ENCODE peak calls at places on chromosomes 6 and 20, in six cellular contexts. One of them, this sample, is unnamed.

GRCh38 chr6:104409913-104410312 is 449.8 kb downstream of the HACE1 start:
- DNase-seq in ascending aorta: no peak
- DNase-seq in lower lobe of right lung: no peak
- DNase-seq in CD4-positive, alpha-beta T cell: no peak
- DNase-seq in endothelial cell of umbilical vein: no peak
- DNase-seq in esophagus muscularis mucosa: no peak
- DNase-seq in this sample: no peak

GRCh38 chr6:167290786-167291622 is at the start of gene UNC93A:
- DNase-seq in esophagus muscularis mucosa: no peak
- DNase-seq in ascending aorta: no peak
- DNase-seq in CD4-positive, alpha-beta T cell: no peak
- DNase-seq in endothelial cell of umbilical vein: no peak
- DNase-seq in lower lobe of right lung: no peak
- DNase-seq in this sample: no peak

GRCh38 chr20:54219751-54220426 is 12.0 kb downstream of the PFDN4 start:
- DNase-seq in CD4-positive, alpha-beta T cell: no peak
- DNase-seq in endothelial cell of umbilical vein: peak; percentile 56
- DNase-seq in ascending aorta: no peak
- DNase-seq in lower lobe of right lung: no peak
- DNase-seq in esophagus muscularis mucosa: no peak
- DNase-seq in this sample: peak; percentile 65

GRCh38 chr6:134041093-134041492 is 11.3 kb downstream of the SLC2A12 start:
- DNase-seq in ascending aorta: no peak
- DNase-seq in CD4-positive, alpha-beta T cell: no peak
- DNase-seq in lower lobe of right lung: no peak
- DNase-seq in esophagus muscularis mucosa: no peak
- DNase-seq in endothelial cell of umbilical vein: no peak
- DNase-seq in this sample: peak; percentile 77

GRCh38 chr20:6142348-6142993 is 19.6 kb upstream of the FERMT1 start:
- DNase-seq in lower lobe of right lung: no peak
- DNase-seq in esophagus muscularis mucosa: peak; percentile 87
- DNase-seq in ascending aorta: no peak
- DNase-seq in CD4-positive, alpha-beta T cell: peak; percentile 11
- DNase-seq in endothelial cell of umbilical vein: peak; percentile 64
- DNase-seq in this sample: peak; percentile 71

GRCh38 chr6:116409756-116410155 is 39.0 kb downstream of the DSE start:
- DNase-seq in CD4-positive, alpha-beta T cell: no peak
- DNase-seq in lower lobe of right lung: no peak
- DNase-seq in esophagus muscularis mucosa: no peak
- DNase-seq in endothelial cell of umbilical vein: no peak
- DNase-seq in ascending aorta: no peak
- DNase-seq in this sample: no peak

GRCh38 chr6:31689249-31690110 is 8.6 kb upstream of the LY6G5C start:
- DNase-seq in esophagus muscularis mucosa: no peak
- DNase-seq in lower lobe of right lung: no peak
- DNase-seq in endothelial cell of umbilical vein: no peak
- DNase-seq in ascending aorta: no peak
- DNase-seq in CD4-positive, alpha-beta T cell: no peak
- DNase-seq in this sample: no peak

GRCh38 chr6:162289972-162290371 is 437.6 kb downstream of the PRKN start:
- DNase-seq in esophagus muscularis mucosa: no peak
- DNase-seq in lower lobe of right lung: no peak
- DNase-seq in CD4-positive, alpha-beta T cell: no peak
- DNase-seq in endothelial cell of umbilical vein: no peak
- DNase-seq in ascending aorta: no peak
- DNase-seq in this sample: no peak

GRCh38 chr6:64252256-64252655 is 616.7 kb downstream of the PHF3 start:
- DNase-seq in lower lobe of right lung: no peak
- DNase-seq in endothelial cell of umbilical vein: no peak
- DNase-seq in CD4-positive, alpha-beta T cell: no peak
- DNase-seq in ascending aorta: no peak
- DNase-seq in esophagus muscularis mucosa: no peak
- DNase-seq in this sample: no peak

GRCh38 chr6:10989587-10989986 is 54.5 kb downstream of the ELOVL2 start:
- DNase-seq in lower lobe of right lung: no peak
- DNase-seq in CD4-positive, alpha-beta T cell: no peak
- DNase-seq in esophagus muscularis mucosa: no peak
- DNase-seq in endothelial cell of umbilical vein: no peak
- DNase-seq in ascending aorta: no peak
- DNase-seq in this sample: no peak

GRCh38 chr6:9795880-9796279 is 619.0 kb downstream of the TFAP2A start:
- DNase-seq in endothelial cell of umbilical vein: peak; percentile 53
- DNase-seq in CD4-positive, alpha-beta T cell: no peak
- DNase-seq in lower lobe of right lung: no peak
- DNase-seq in esophagus muscularis mucosa: no peak
- DNase-seq in ascending aorta: no peak
- DNase-seq in this sample: no peak

GRCh38 chr20:24913076-24913628 is 35.9 kb upstream of the CST7 start:
- DNase-seq in endothelial cell of umbilical vein: no peak
- DNase-seq in ascending aorta: no peak
- DNase-seq in CD4-positive, alpha-beta T cell: no peak
- DNase-seq in lower lobe of right lung: no peak
- DNase-seq in esophagus muscularis mucosa: no peak
- DNase-seq in this sample: no peak

GRCh38 chr20:4406627-4407026 is 315.1 kb upstream of the PRND start:
- DNase-seq in CD4-positive, alpha-beta T cell: no peak
- DNase-seq in ascending aorta: no peak
- DNase-seq in endothelial cell of umbilical vein: peak; percentile 36
- DNase-seq in esophagus muscularis mucosa: no peak
- DNase-seq in lower lobe of right lung: no peak
- DNase-seq in this sample: peak; percentile 92

GRCh38 chr6:129195666-129196065 is 312.7 kb downstream of the LAMA2 start:
- DNase-seq in CD4-positive, alpha-beta T cell: no peak
- DNase-seq in esophagus muscularis mucosa: no peak
- DNase-seq in endothelial cell of umbilical vein: no peak
- DNase-seq in ascending aorta: no peak
- DNase-seq in lower lobe of right lung: no peak
- DNase-seq in this sample: no peak

GRCh38 chr20:57620999-57621398 is 773 bp upstream of the ZBP1 start:
- DNase-seq in endothelial cell of umbilical vein: no peak
- DNase-seq in CD4-positive, alpha-beta T cell: no peak
- DNase-seq in lower lobe of right lung: no peak
- DNase-seq in esophagus muscularis mucosa: no peak
- DNase-seq in ascending aorta: no peak
- DNase-seq in this sample: no peak

GRCh38 chr6:161161889-161162624 is 111.8 kb downstream of the AGPAT4 start:
- DNase-seq in esophagus muscularis mucosa: no peak
- DNase-seq in lower lobe of right lung: no peak
- DNase-seq in ascending aorta: no peak
- DNase-seq in endothelial cell of umbilical vein: no peak
- DNase-seq in CD4-positive, alpha-beta T cell: no peak
- DNase-seq in this sample: no peak

GRCh38 chr6:14661188-14661587 is 543.6 kb downstream of the CD83 start:
- DNase-seq in CD4-positive, alpha-beta T cell: peak; percentile 14
- DNase-seq in endothelial cell of umbilical vein: no peak
- DNase-seq in esophagus muscularis mucosa: no peak
- DNase-seq in ascending aorta: no peak
- DNase-seq in lower lobe of right lung: no peak
- DNase-seq in this sample: no peak

GRCh38 chr20:41734506-41734945 is 116.3 kb upstream of the CHD6 start:
- DNase-seq in ascending aorta: no peak
- DNase-seq in esophagus muscularis mucosa: peak; percentile 82
- DNase-seq in CD4-positive, alpha-beta T cell: no peak
- DNase-seq in lower lobe of right lung: peak; percentile 45
- DNase-seq in endothelial cell of umbilical vein: peak; percentile 37
- DNase-seq in this sample: peak; percentile 57

GRCh38 chr6:44311767-44312166 is 1.4 kb downstream of the AARS2 start:
- DNase-seq in endothelial cell of umbilical vein: no peak
- DNase-seq in esophagus muscularis mucosa: no peak
- DNase-seq in lower lobe of right lung: no peak
- DNase-seq in CD4-positive, alpha-beta T cell: no peak
- DNase-seq in ascending aorta: no peak
- DNase-seq in this sample: no peak

GRCh38 chr20:59023616-59024015 is 4.4 kb downstream of the TUBB1 start:
- DNase-seq in esophagus muscularis mucosa: no peak
- DNase-seq in endothelial cell of umbilical vein: no peak
- DNase-seq in CD4-positive, alpha-beta T cell: no peak
- DNase-seq in ascending aorta: no peak
- DNase-seq in lower lobe of right lung: peak; percentile 30
- DNase-seq in this sample: no peak

GRCh38 chr6:42751055-42751454 is 5.2 kb upstream of the TBCC start:
- DNase-seq in endothelial cell of umbilical vein: no peak
- DNase-seq in esophagus muscularis mucosa: no peak
- DNase-seq in lower lobe of right lung: no peak
- DNase-seq in CD4-positive, alpha-beta T cell: no peak
- DNase-seq in ascending aorta: no peak
- DNase-seq in this sample: no peak

GRCh38 chr20:3103369-3104032 is 19.0 kb upstream of the AVP start:
- DNase-seq in CD4-positive, alpha-beta T cell: no peak
- DNase-seq in ascending aorta: no peak
- DNase-seq in endothelial cell of umbilical vein: no peak
- DNase-seq in lower lobe of right lung: no peak
- DNase-seq in esophagus muscularis mucosa: no peak
- DNase-seq in this sample: peak; percentile 46

GRCh38 chr6:147578883-147579282 is 70.4 kb downstream of the SAMD5 start:
- DNase-seq in CD4-positive, alpha-beta T cell: no peak
- DNase-seq in esophagus muscularis mucosa: no peak
- DNase-seq in lower lobe of right lung: no peak
- DNase-seq in ascending aorta: no peak
- DNase-seq in endothelial cell of umbilical vein: no peak
- DNase-seq in this sample: no peak

GRCh38 chr20:11350126-11351005 is 567.3 kb upstream of the BTBD3 start:
- DNase-seq in ascending aorta: no peak
- DNase-seq in lower lobe of right lung: no peak
- DNase-seq in endothelial cell of umbilical vein: no peak
- DNase-seq in esophagus muscularis mucosa: no peak
- DNase-seq in CD4-positive, alpha-beta T cell: no peak
- DNase-seq in this sample: peak; percentile 95

GRCh38 chr6:19569563-19569962 is 267.6 kb upstream of the ID4 start:
- DNase-seq in ascending aorta: no peak
- DNase-seq in endothelial cell of umbilical vein: no peak
- DNase-seq in esophagus muscularis mucosa: no peak
- DNase-seq in CD4-positive, alpha-beta T cell: no peak
- DNase-seq in lower lobe of right lung: no peak
- DNase-seq in this sample: no peak

GRCh38 chr6:145865595-145865994 is 51.0 kb upstream of the FBXO30 start:
- DNase-seq in ascending aorta: no peak
- DNase-seq in CD4-positive, alpha-beta T cell: no peak
- DNase-seq in endothelial cell of umbilical vein: no peak
- DNase-seq in lower lobe of right lung: no peak
- DNase-seq in esophagus muscularis mucosa: no peak
- DNase-seq in this sample: no peak

GRCh38 chr6:4270799-4271198 is 135.4 kb upstream of the ECI2 start:
- DNase-seq in ascending aorta: no peak
- DNase-seq in esophagus muscularis mucosa: peak; percentile 70
- DNase-seq in endothelial cell of umbilical vein: peak; percentile 44
- DNase-seq in lower lobe of right lung: no peak
- DNase-seq in CD4-positive, alpha-beta T cell: no peak
- DNase-seq in this sample: peak; percentile 71

GRCh38 chr6:44076366-44077200 is 50.7 kb downstream of the MRPL14 start:
- DNase-seq in lower lobe of right lung: peak; percentile 66
- DNase-seq in endothelial cell of umbilical vein: no peak
- DNase-seq in ascending aorta: no peak
- DNase-seq in CD4-positive, alpha-beta T cell: no peak
- DNase-seq in esophagus muscularis mucosa: no peak
- DNase-seq in this sample: no peak

GRCh38 chr6:57097596-57097995 is 7.6 kb downstream of the ZNF451 start:
- DNase-seq in endothelial cell of umbilical vein: no peak
- DNase-seq in CD4-positive, alpha-beta T cell: no peak
- DNase-seq in lower lobe of right lung: no peak
- DNase-seq in esophagus muscularis mucosa: no peak
- DNase-seq in ascending aorta: no peak
- DNase-seq in this sample: no peak

GRCh38 chr6:25709761-25710160 is 44.8 kb upstream of the SLC17A4 start:
- DNase-seq in esophagus muscularis mucosa: no peak
- DNase-seq in endothelial cell of umbilical vein: no peak
- DNase-seq in ascending aorta: no peak
- DNase-seq in CD4-positive, alpha-beta T cell: no peak
- DNase-seq in lower lobe of right lung: no peak
- DNase-seq in this sample: no peak
- TF ChIP-seq CTCF in esophagus muscularis mucosa: no peak
- TF ChIP-seq CTCF in endothelial cell of umbilical vein: no peak
- TF ChIP-seq CTCF in ascending aorta: no peak
- TF ChIP-seq CTCF in CD4-positive, alpha-beta T cell: no peak
- TF ChIP-seq CTCF in lower lobe of right lung: no peak
- TF ChIP-seq CTCF in this sample: no peak

GRCh38 chr6:88492241-88492640 is 326.1 kb upstream of the CNR1 start:
- DNase-seq in esophagus muscularis mucosa: no peak
- DNase-seq in ascending aorta: no peak
- DNase-seq in lower lobe of right lung: no peak
- DNase-seq in CD4-positive, alpha-beta T cell: no peak
- DNase-seq in endothelial cell of umbilical vein: peak; percentile 21
- DNase-seq in this sample: peak; percentile 20

GRCh38 chr6:88494401-88495140 is 328.4 kb upstream of the CNR1 start:
- DNase-seq in endothelial cell of umbilical vein: no peak
- DNase-seq in ascending aorta: no peak
- DNase-seq in CD4-positive, alpha-beta T cell: no peak
- DNase-seq in lower lobe of right lung: no peak
- DNase-seq in esophagus muscularis mucosa: no peak
- DNase-seq in this sample: no peak

GRCh38 chr6:88491266-88491665 is 325.1 kb upstream of the CNR1 start:
- DNase-seq in CD4-positive, alpha-beta T cell: no peak
- DNase-seq in esophagus muscularis mucosa: no peak
- DNase-seq in endothelial cell of umbilical vein: no peak
- DNase-seq in ascending aorta: no peak
- DNase-seq in lower lobe of right lung: no peak
- DNase-seq in this sample: no peak

GRCh38 chr6:88493717-88494116 is 327.6 kb upstream of the CNR1 start:
- DNase-seq in esophagus muscularis mucosa: no peak
- DNase-seq in endothelial cell of umbilical vein: no peak
- DNase-seq in ascending aorta: no peak
- DNase-seq in CD4-positive, alpha-beta T cell: no peak
- DNase-seq in lower lobe of right lung: no peak
- DNase-seq in this sample: no peak

GRCh38 chr6:88492824-88493223 is 326.7 kb upstream of the CNR1 start:
- DNase-seq in CD4-positive, alpha-beta T cell: no peak
- DNase-seq in endothelial cell of umbilical vein: peak; percentile 41
- DNase-seq in lower lobe of right lung: no peak
- DNase-seq in esophagus muscularis mucosa: no peak
- DNase-seq in ascending aorta: no peak
- DNase-seq in this sample: peak; percentile 46
- TF ChIP-seq CTCF in CD4-positive, alpha-beta T cell: no peak
- TF ChIP-seq CTCF in endothelial cell of umbilical vein: peak; percentile 40
- TF ChIP-seq CTCF in lower lobe of right lung: peak; percentile 44
- TF ChIP-seq CTCF in esophagus muscularis mucosa: peak; percentile 24
- TF ChIP-seq CTCF in ascending aorta: peak; percentile 26
- TF ChIP-seq CTCF in this sample: peak; percentile 64

GRCh38 chr6:27836783-27837635 is 75.2 kb downstream of the OR2B2 start:
- DNase-seq in ascending aorta: no peak
- DNase-seq in lower lobe of right lung: peak; percentile 52
- DNase-seq in endothelial cell of umbilical vein: peak; percentile 90
- DNase-seq in esophagus muscularis mucosa: no peak
- DNase-seq in CD4-positive, alpha-beta T cell: peak; percentile 26
- DNase-seq in this sample: peak; percentile 83
- TF ChIP-seq CTCF in ascending aorta: no peak
- TF ChIP-seq CTCF in lower lobe of right lung: no peak
- TF ChIP-seq CTCF in endothelial cell of umbilical vein: no peak
- TF ChIP-seq CTCF in esophagus muscularis mucosa: no peak
- TF ChIP-seq CTCF in CD4-positive, alpha-beta T cell: no peak
- TF ChIP-seq CTCF in this sample: no peak

DNA sequence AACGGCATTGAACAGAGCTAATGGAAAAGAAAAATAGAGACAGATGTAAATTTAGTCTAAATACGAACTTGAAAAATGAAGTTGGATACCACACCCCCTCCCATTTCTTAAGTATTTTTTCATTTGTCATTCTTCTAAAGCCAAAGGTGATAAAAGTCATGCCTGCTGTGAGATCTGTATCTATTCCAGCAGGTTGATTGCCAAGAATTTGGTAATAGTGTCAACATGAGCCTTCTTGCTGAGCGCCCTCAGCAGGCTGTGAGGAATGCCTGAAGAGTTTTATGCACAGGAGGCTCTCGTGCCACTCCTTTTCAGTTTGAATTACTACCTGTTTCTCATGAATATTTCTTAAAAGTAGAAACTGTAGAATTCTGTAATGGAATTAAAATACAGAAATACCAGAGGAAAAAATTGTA is 165.4 kb downstream of the QKI start:
- DNase-seq in ascending aorta: no peak
- DNase-seq in lower lobe of right lung: no peak
- DNase-seq in CD4-positive, alpha-beta T cell: no peak
- DNase-seq in esophagus muscularis mucosa: no peak
- DNase-seq in endothelial cell of umbilical vein: peak; percentile 34
- DNase-seq in this sample: peak; percentile 60
- TF ChIP-seq CTCF in ascending aorta: no peak
- TF ChIP-seq CTCF in lower lobe of right lung: no peak
- TF ChIP-seq CTCF in CD4-positive, alpha-beta T cell: no peak
- TF ChIP-seq CTCF in esophagus muscularis mucosa: no peak
- TF ChIP-seq CTCF in endothelial cell of umbilical vein: no peak
- TF ChIP-seq CTCF in this sample: no peak